ENCODE peak calls at places on chromosomes 4 and X, in five cellular contexts. One of them, this sample, is unnamed.

GRCh38 chr4:123488916-123489315 is 92.3 kb downstream of the SPRY1 start:
- DNase-seq in breast epithelium: no peak
- DNase-seq in transverse colon: no peak
- DNase-seq in suprapubic skin: no peak
- DNase-seq in HL-60: peak
- DNase-seq in this sample: no peak

GRCh38 chrX:19931146-19931545 is 43.7 kb upstream of the SH3KBP1 start:
- DNase-seq in breast epithelium: no peak
- DNase-seq in transverse colon: no peak
- DNase-seq in suprapubic skin: no peak
- DNase-seq in HL-60: no peak
- DNase-seq in this sample: no peak

GRCh38 chr4:100995671-100996070 is 351.7 kb downstream of the PPP3CA start:
- DNase-seq in breast epithelium: no peak
- DNase-seq in transverse colon: no peak
- DNase-seq in suprapubic skin: no peak
- DNase-seq in HL-60: no peak
- DNase-seq in this sample: no peak

GRCh38 chr4:90357117-90357710 is 230.0 kb downstream of the CCSER1 start:
- DNase-seq in breast epithelium: no peak
- DNase-seq in transverse colon: no peak
- DNase-seq in suprapubic skin: no peak
- DNase-seq in HL-60: peak
- DNase-seq in this sample: peak

GRCh38 chr4:79334341-79334740 is 8.5 kb upstream of the NAA11 start:
- DNase-seq in breast epithelium: no peak
- DNase-seq in transverse colon: no peak
- DNase-seq in suprapubic skin: no peak
- DNase-seq in HL-60: no peak
- DNase-seq in this sample: no peak

GRCh38 chrX:34927866-34928265 is 14.7 kb upstream of the FAM47B start:
- DNase-seq in breast epithelium: no peak
- DNase-seq in transverse colon: no peak
- DNase-seq in suprapubic skin: no peak
- DNase-seq in HL-60: no peak
- DNase-seq in this sample: no peak

GRCh38 chr4:128468485-128468989 is 180.9 kb upstream of the PGRMC2 start:
- DNase-seq in breast epithelium: no peak
- DNase-seq in transverse colon: peak
- DNase-seq in suprapubic skin: peak
- DNase-seq in HL-60: no peak
- DNase-seq in this sample: no peak

GRCh38 chr4:37400326-37400881 is 155.9 kb downstream of the NWD2 start:
- DNase-seq in breast epithelium: no peak
- DNase-seq in transverse colon: no peak
- DNase-seq in suprapubic skin: no peak
- DNase-seq in HL-60: no peak
- DNase-seq in this sample: no peak

GRCh38 chr4:147361726-147362125 is 119.2 kb upstream of the EDNRA start:
- DNase-seq in breast epithelium: no peak
- DNase-seq in transverse colon: peak
- DNase-seq in suprapubic skin: no peak
- DNase-seq in HL-60: no peak
- DNase-seq in this sample: no peak

GRCh38 chr4:185567828-185568442 is 32.6 kb upstream of the PDLIM3 start:
- DNase-seq in breast epithelium: peak
- DNase-seq in transverse colon: peak
- DNase-seq in suprapubic skin: peak
- DNase-seq in HL-60: no peak
- DNase-seq in this sample: no peak

GRCh38 chr4:109164011-109164410 is 138.4 kb downstream of the COL25A1 start:
- DNase-seq in breast epithelium: no peak
- DNase-seq in transverse colon: no peak
- DNase-seq in suprapubic skin: no peak
- DNase-seq in HL-60: no peak
- DNase-seq in this sample: no peak

GRCh38 chr4:23028875-23029274 is 336.1 kb downstream of the GBA3 start:
- DNase-seq in breast epithelium: no peak
- DNase-seq in transverse colon: no peak
- DNase-seq in suprapubic skin: no peak
- DNase-seq in HL-60: no peak
- DNase-seq in this sample: no peak

GRCh38 chr4:74133786-74134499 is 24.0 kb upstream of the MTHFD2L start:
- DNase-seq in breast epithelium: peak
- DNase-seq in transverse colon: peak
- DNase-seq in suprapubic skin: peak
- DNase-seq in HL-60: peak
- DNase-seq in this sample: peak

GRCh38 chrX:132375941-132376340 is 112.9 kb downstream of the MBNL3 start:
- DNase-seq in breast epithelium: no peak
- DNase-seq in transverse colon: no peak
- DNase-seq in suprapubic skin: no peak
- DNase-seq in HL-60: no peak
- DNase-seq in this sample: no peak

GRCh38 chr4:17580969-17581368 is 4.0 kb downstream of the LAP3 start:
- DNase-seq in breast epithelium: no peak
- DNase-seq in transverse colon: no peak
- DNase-seq in suprapubic skin: no peak
- DNase-seq in HL-60: no peak
- DNase-seq in this sample: no peak

GRCh38 chrX:130594453-130594916 is 192.7 kb downstream of the RBMX2 start:
- DNase-seq in breast epithelium: no peak
- DNase-seq in transverse colon: no peak
- DNase-seq in suprapubic skin: no peak
- DNase-seq in HL-60: no peak
- DNase-seq in this sample: no peak

GRCh38 chr4:16334641-16335040 is 108.4 kb upstream of the TAPT1 start:
- DNase-seq in breast epithelium: no peak
- DNase-seq in transverse colon: no peak
- DNase-seq in suprapubic skin: no peak
- DNase-seq in HL-60: no peak
- DNase-seq in this sample: no peak

GRCh38 chr4:106367072-106367471 is 1.5 kb downstream of the GIMD1 start:
- DNase-seq in breast epithelium: no peak
- DNase-seq in transverse colon: no peak
- DNase-seq in suprapubic skin: no peak
- DNase-seq in HL-60: no peak
- DNase-seq in this sample: no peak

GRCh38 chr4:8510611-8511285 is 69.4 kb upstream of the GPR78 start:
- DNase-seq in breast epithelium: no peak
- DNase-seq in transverse colon: no peak
- DNase-seq in suprapubic skin: no peak
- DNase-seq in HL-60: no peak
- DNase-seq in this sample: no peak

GRCh38 chr4:182246401-182247205 is 3.4 kb downstream of the TENM3 start:
- DNase-seq in breast epithelium: no peak
- DNase-seq in transverse colon: no peak
- DNase-seq in suprapubic skin: no peak
- DNase-seq in HL-60: no peak
- DNase-seq in this sample: no peak

GRCh38 chrX:13607996-13608365 is 38.6 kb downstream of the EGFL6 start:
- DNase-seq in breast epithelium: no peak
- DNase-seq in transverse colon: no peak
- DNase-seq in suprapubic skin: no peak
- DNase-seq in HL-60: no peak
- DNase-seq in this sample: no peak

GRCh38 chrX:48558270-48558669 is 16.0 kb upstream of the RBM3 start:
- DNase-seq in breast epithelium: no peak
- DNase-seq in transverse colon: no peak
- DNase-seq in suprapubic skin: no peak
- DNase-seq in HL-60: no peak
- DNase-seq in this sample: no peak

GRCh38 chr4:2337131-2337723 is 75.3 kb upstream of the MXD4 start:
- DNase-seq in breast epithelium: peak
- DNase-seq in transverse colon: no peak
- DNase-seq in suprapubic skin: no peak
- DNase-seq in HL-60: no peak
- DNase-seq in this sample: no peak

GRCh38 chr4:155405059-155405458 is 28.3 kb upstream of the MAP9 start:
- DNase-seq in breast epithelium: no peak
- DNase-seq in transverse colon: no peak
- DNase-seq in suprapubic skin: no peak
- DNase-seq in HL-60: no peak
- DNase-seq in this sample: no peak

GRCh38 chrX:10048695-10049094 is 81.5 kb downstream of the CLDN34 start:
- DNase-seq in breast epithelium: no peak
- DNase-seq in transverse colon: no peak
- DNase-seq in suprapubic skin: no peak
- DNase-seq in HL-60: no peak
- DNase-seq in this sample: no peak

GRCh38 chr4:182062458-182062857 is 180.7 kb upstream of the TENM3 start:
- DNase-seq in breast epithelium: no peak
- DNase-seq in transverse colon: no peak
- DNase-seq in suprapubic skin: no peak
- DNase-seq in HL-60: no peak
- DNase-seq in this sample: no peak

GRCh38 chrX:121496966-121497365 is 449.6 kb downstream of the GLUD2 start:
- DNase-seq in breast epithelium: no peak
- DNase-seq in transverse colon: no peak
- DNase-seq in suprapubic skin: no peak
- DNase-seq in HL-60: no peak
- DNase-seq in this sample: no peak

GRCh38 chr4:183422962-183423653 is 21.3 kb upstream of the CDKN2AIP start:
- DNase-seq in breast epithelium: no peak
- DNase-seq in transverse colon: no peak
- DNase-seq in suprapubic skin: no peak
- DNase-seq in HL-60: no peak
- DNase-seq in this sample: no peak

GRCh38 chr4:71300362-71300761 is 38.5 kb upstream of the SLC4A4 start:
- DNase-seq in breast epithelium: no peak
- DNase-seq in transverse colon: no peak
- DNase-seq in suprapubic skin: no peak
- DNase-seq in HL-60: no peak
- DNase-seq in this sample: no peak

GRCh38 chr4:71307729-71308128 is 31.1 kb upstream of the SLC4A4 start:
- DNase-seq in breast epithelium: no peak
- DNase-seq in transverse colon: no peak
- DNase-seq in suprapubic skin: no peak
- DNase-seq in HL-60: no peak
- DNase-seq in this sample: no peak

GRCh38 chr4:71300964-71301363 is 37.9 kb upstream of the SLC4A4 start:
- DNase-seq in breast epithelium: no peak
- DNase-seq in transverse colon: peak
- DNase-seq in suprapubic skin: peak
- DNase-seq in HL-60: no peak
- DNase-seq in this sample: no peak

GRCh38 chr4:71304289-71304850 is 34.5 kb upstream of the SLC4A4 start:
- DNase-seq in breast epithelium: no peak
- DNase-seq in transverse colon: no peak
- DNase-seq in suprapubic skin: no peak
- DNase-seq in HL-60: no peak
- DNase-seq in this sample: no peak

DNA sequence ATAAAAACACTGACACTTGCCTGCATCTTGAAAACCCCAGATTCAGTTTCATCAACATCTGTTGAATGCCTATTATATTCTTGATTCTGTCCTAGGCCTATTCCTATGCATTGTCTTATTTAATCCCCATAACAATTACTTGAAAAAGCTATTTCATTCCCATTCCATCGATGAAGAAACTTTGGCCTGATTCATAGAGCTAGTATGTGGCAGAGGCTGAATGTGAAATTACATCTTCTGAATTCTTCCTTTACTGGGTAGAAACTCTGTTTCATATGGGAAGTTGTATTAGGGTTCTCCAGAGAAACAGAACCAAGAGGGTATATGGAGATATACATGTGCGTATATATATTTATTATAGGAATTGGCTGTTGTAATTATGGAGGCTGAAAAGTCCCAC is 35.0 kb upstream of the SLC4A4 start:
- DNase-seq in breast epithelium: no peak
- DNase-seq in transverse colon: no peak
- DNase-seq in suprapubic skin: no peak
- DNase-seq in HL-60: no peak
- DNase-seq in this sample: no peak
- TF ChIP-seq CTCF in breast epithelium: no peak
- TF ChIP-seq CTCF in transverse colon: no peak
- TF ChIP-seq CTCF in suprapubic skin: no peak
- TF ChIP-seq CTCF in HL-60: no peak
- TF ChIP-seq CTCF in this sample: no peak

GRCh38 chr4:1009647-1010521 is 1.5 kb upstream of the FGFRL1 start:
- DNase-seq in breast epithelium: peak
- DNase-seq in transverse colon: peak
- DNase-seq in suprapubic skin: no peak
- DNase-seq in HL-60: peak
- DNase-seq in this sample: no peak
- TF ChIP-seq POLR2AphosphoS5 in breast epithelium: no peak
- TF ChIP-seq POLR2AphosphoS5 in transverse colon: peak
- TF ChIP-seq POLR2AphosphoS5 in suprapubic skin: no peak
- TF ChIP-seq POLR2AphosphoS5 in HL-60: no peak
- TF ChIP-seq POLR2AphosphoS5 in this sample: no peak

DNA sequence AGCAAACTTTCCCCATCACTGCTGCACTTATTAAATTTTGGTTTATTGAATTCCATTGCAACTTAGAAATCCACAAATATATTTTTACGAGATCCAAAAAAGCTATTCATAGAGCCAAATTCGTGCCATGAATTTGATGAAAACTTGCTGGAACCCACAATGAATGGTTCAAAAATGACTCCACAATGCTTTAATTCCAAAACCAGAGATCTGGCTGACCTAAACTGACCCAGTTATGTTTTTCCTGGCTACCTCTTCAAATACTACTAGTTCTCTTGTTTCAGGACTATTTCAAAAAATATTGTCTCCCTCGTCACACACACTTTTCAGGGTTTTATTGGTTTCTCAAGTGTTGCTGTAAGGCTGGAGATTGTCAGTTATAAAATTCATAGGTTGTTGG is 474.8 kb downstream of the PDGFC start:
- DNase-seq in breast epithelium: no peak
- DNase-seq in transverse colon: no peak
- DNase-seq in suprapubic skin: no peak
- DNase-seq in HL-60: no peak
- DNase-seq in this sample: no peak
- H3K4me3 ChIP-seq in breast epithelium: no peak
- H3K4me3 ChIP-seq in transverse colon: no peak
- H3K4me3 ChIP-seq in suprapubic skin: no peak
- H3K4me3 ChIP-seq in HL-60: no peak
- H3K4me3 ChIP-seq in this sample: no peak

GRCh38 chr4:25533237-25533636 is 122.4 kb upstream of the SLC34A2 start:
- DNase-seq in breast epithelium: no peak
- DNase-seq in transverse colon: no peak
- DNase-seq in suprapubic skin: no peak
- DNase-seq in HL-60: no peak
- DNase-seq in this sample: no peak

GRCh38 chr4:25532579-25532978 is 123.1 kb upstream of the SLC34A2 start:
- DNase-seq in breast epithelium: no peak
- DNase-seq in transverse colon: no peak
- DNase-seq in suprapubic skin: no peak
- DNase-seq in HL-60: no peak
- DNase-seq in this sample: no peak

GRCh38 chr4:25528391-25528790 is 127.3 kb upstream of the SLC34A2 start:
- DNase-seq in breast epithelium: no peak
- DNase-seq in transverse colon: no peak
- DNase-seq in suprapubic skin: no peak
- DNase-seq in HL-60: no peak
- DNase-seq in this sample: no peak

GRCh38 chr4:25535278-25535677 is 120.4 kb upstream of the SLC34A2 start:
- DNase-seq in breast epithelium: no peak
- DNase-seq in transverse colon: no peak
- DNase-seq in suprapubic skin: no peak
- DNase-seq in HL-60: no peak
- DNase-seq in this sample: no peak

GRCh38 chr4:25531272-25531671 is 124.4 kb upstream of the SLC34A2 start:
- DNase-seq in breast epithelium: no peak
- DNase-seq in transverse colon: no peak
- DNase-seq in suprapubic skin: no peak
- DNase-seq in HL-60: no peak
- DNase-seq in this sample: no peak
- TF ChIP-seq CTCF in breast epithelium: no peak
- TF ChIP-seq CTCF in transverse colon: peak
- TF ChIP-seq CTCF in suprapubic skin: no peak
- TF ChIP-seq CTCF in HL-60: peak
- TF ChIP-seq CTCF in this sample: peak